ENCODE peak calls at places on chromosome X, in six cellular contexts. One of them, this sample, is unnamed.

GRCh38 chrX:70922776-70923473 is 8.0 kb downstream of the SLC7A3 start:
- DNase-seq in effector CD4-positive, alpha-beta T cell: no peak
- DNase-seq in neural crest cell: no peak
- DNase-seq in AG10803: no peak
- DNase-seq in hepatocyte: no peak
- DNase-seq in suprapubic skin: no peak
- DNase-seq in this sample: no peak

GRCh38 chrX:154348114-154348531 is 26.3 kb downstream of the FLNA start:
- DNase-seq in effector CD4-positive, alpha-beta T cell: no peak
- DNase-seq in neural crest cell: no peak
- DNase-seq in AG10803: peak; percentile 38
- DNase-seq in hepatocyte: no peak
- DNase-seq in suprapubic skin: no peak
- DNase-seq in this sample: no peak

GRCh38 chrX:30930143-30930542 is 41.1 kb upstream of the TAB3 start:
- DNase-seq in effector CD4-positive, alpha-beta T cell: no peak
- DNase-seq in neural crest cell: no peak
- DNase-seq in AG10803: no peak
- DNase-seq in hepatocyte: no peak
- DNase-seq in suprapubic skin: no peak
- DNase-seq in this sample: no peak

GRCh38 chrX:125203737-125204578 is 115.7 kb upstream of the TEX13C start:
- DNase-seq in effector CD4-positive, alpha-beta T cell: no peak
- DNase-seq in neural crest cell: peak; percentile 52
- DNase-seq in AG10803: peak; percentile 0
- DNase-seq in hepatocyte: peak; percentile 41
- DNase-seq in suprapubic skin: peak; percentile 76
- DNase-seq in this sample: no peak

GRCh38 chrX:40644175-40644574 is 3.2 kb downstream of the CXorf38 start:
- DNase-seq in effector CD4-positive, alpha-beta T cell: no peak
- DNase-seq in neural crest cell: no peak
- DNase-seq in AG10803: peak; percentile 72
- DNase-seq in hepatocyte: no peak
- DNase-seq in suprapubic skin: no peak
- DNase-seq in this sample: no peak

GRCh38 chrX:123219916-123220315 is 35.8 kb downstream of the GRIA3 start:
- DNase-seq in effector CD4-positive, alpha-beta T cell: no peak
- DNase-seq in neural crest cell: no peak
- DNase-seq in AG10803: no peak
- DNase-seq in hepatocyte: no peak
- DNase-seq in suprapubic skin: no peak
- DNase-seq in this sample: no peak

GRCh38 chrX:25427873-25428555 is 412.2 kb upstream of the ARX start:
- DNase-seq in effector CD4-positive, alpha-beta T cell: no peak
- DNase-seq in neural crest cell: no peak
- DNase-seq in AG10803: no peak
- DNase-seq in hepatocyte: no peak
- DNase-seq in suprapubic skin: no peak
- DNase-seq in this sample: no peak

GRCh38 chrX:150692837-150693781 is at the start of gene MTMR1:
- DNase-seq in effector CD4-positive, alpha-beta T cell: peak; percentile 49
- DNase-seq in neural crest cell: no peak
- DNase-seq in AG10803: no peak
- DNase-seq in hepatocyte: peak; percentile 65
- DNase-seq in suprapubic skin: peak; percentile 69
- DNase-seq in this sample: peak; percentile 60

GRCh38 chrX:70878925-70879324 is 29.6 kb downstream of the TEX11 start:
- DNase-seq in effector CD4-positive, alpha-beta T cell: no peak
- DNase-seq in neural crest cell: no peak
- DNase-seq in AG10803: no peak
- DNase-seq in hepatocyte: no peak
- DNase-seq in suprapubic skin: no peak
- DNase-seq in this sample: no peak

GRCh38 chrX:136047001-136047642 is 61.9 kb downstream of the SLC9A6 start:
- DNase-seq in effector CD4-positive, alpha-beta T cell: no peak
- DNase-seq in neural crest cell: no peak
- DNase-seq in AG10803: no peak
- DNase-seq in hepatocyte: no peak
- DNase-seq in suprapubic skin: no peak
- DNase-seq in this sample: no peak

GRCh38 chrX:53429755-53430154 is 4.4 kb downstream of the HSD17B10 start:
- DNase-seq in effector CD4-positive, alpha-beta T cell: no peak
- DNase-seq in neural crest cell: no peak
- DNase-seq in AG10803: no peak
- DNase-seq in hepatocyte: no peak
- DNase-seq in suprapubic skin: no peak
- DNase-seq in this sample: no peak

GRCh38 chrX:130636277-130636676 is 234.5 kb downstream of the RBMX2 start:
- DNase-seq in effector CD4-positive, alpha-beta T cell: no peak
- DNase-seq in neural crest cell: no peak
- DNase-seq in AG10803: no peak
- DNase-seq in hepatocyte: no peak
- DNase-seq in suprapubic skin: no peak
- DNase-seq in this sample: no peak

GRCh38 chrX:43000121-43000520 is 222.2 kb upstream of the PPP1R2C start:
- DNase-seq in effector CD4-positive, alpha-beta T cell: no peak
- DNase-seq in neural crest cell: no peak
- DNase-seq in AG10803: no peak
- DNase-seq in hepatocyte: no peak
- DNase-seq in suprapubic skin: no peak
- DNase-seq in this sample: no peak

GRCh38 chrX:51494409-51494808 is 2.0 kb downstream of the NUDT11 start:
- DNase-seq in effector CD4-positive, alpha-beta T cell: no peak
- DNase-seq in neural crest cell: no peak
- DNase-seq in AG10803: no peak
- DNase-seq in hepatocyte: no peak
- DNase-seq in suprapubic skin: no peak
- DNase-seq in this sample: no peak

GRCh38 chrX:8084023-8084422 is 87.0 kb downstream of the VCX2 start:
- DNase-seq in effector CD4-positive, alpha-beta T cell: no peak
- DNase-seq in neural crest cell: no peak
- DNase-seq in AG10803: no peak
- DNase-seq in hepatocyte: peak; percentile 15
- DNase-seq in suprapubic skin: no peak
- DNase-seq in this sample: no peak

GRCh38 chrX:97401586-97402101 is 517.9 kb downstream of the RPA4 start:
- DNase-seq in effector CD4-positive, alpha-beta T cell: no peak
- DNase-seq in neural crest cell: no peak
- DNase-seq in AG10803: no peak
- DNase-seq in hepatocyte: no peak
- DNase-seq in suprapubic skin: no peak
- DNase-seq in this sample: no peak

GRCh38 chrX:30215357-30215843 is at the start of gene MAGEB2:
- DNase-seq in effector CD4-positive, alpha-beta T cell: no peak
- DNase-seq in neural crest cell: no peak
- DNase-seq in AG10803: no peak
- DNase-seq in hepatocyte: no peak
- DNase-seq in suprapubic skin: no peak
- DNase-seq in this sample: no peak

This sample was measured in naive thymus-derived CD8-positive, alpha-beta T cell.